ENCODE peak calls at places on chromosomes 1 and 21, in four cellular contexts. G is GM12878, O is GM12891, K is K562. E is an unnamed sample.

GRCh38 chr21:44720170-44720569 is 8.8 kb upstream of the TSPEAR start:
- DNase-seq in G (no peak), O (no peak), K (no peak), E (no peak)

GRCh38 chr1:36366091-36366661 is 19.5 kb downstream of the STK40 start:
- DNase-seq in G (no peak), O (no peak), K (no peak), E (peak; percentile 76)

GRCh38 chr21:17929514-17929913 is 110.4 kb upstream of the C21orf91 start:
- DNase-seq in G (no peak), O (no peak), K (no peak), E (no peak)

GRCh38 chr21:28229811-28230210 is 762.9 kb downstream of the LTN1 start:
- DNase-seq in G (no peak), O (no peak), K (no peak), E (no peak)

GRCh38 chr1:45730075-45730779 is 20.2 kb downstream of the IPP start:
- DNase-seq in G (no peak), O (no peak), K (no peak), E (peak; percentile 42)

GRCh38 chr1:234743866-234744581 is 134.0 kb upstream of the IRF2BP2 start:
- DNase-seq in G (no peak), O (no peak), K (no peak), E (no peak)

GRCh38 chr1:239823852-239824251 is 267.8 kb upstream of the FMN2 start:
- DNase-seq in G (no peak), O (no peak), K (no peak), E (no peak)

GRCh38 chr1:20376880-20377494 is 86.3 kb downstream of the VWA5B1 start:
- DNase-seq in G (no peak), O (peak; percentile 61), K (peak; percentile 75), E (no peak)

GRCh38 chr1:34268311-34269042 is 91.8 kb downstream of the C1orf94 start:
- DNase-seq in G (no peak), O (no peak), K (no peak), E (no peak)

GRCh38 chr1:206738370-206739366 is 31.9 kb upstream of the IL19 start:
- DNase-seq in G (no peak), O (no peak), K (peak; percentile 60), E (peak; percentile 28)

GRCh38 chr1:233360525-233361094 is 33.1 kb downstream of the MAP3K21 start:
- DNase-seq in G (no peak), O (no peak), K (no peak), E (no peak)

GRCh38 chr1:236168716-236169429 is 26.5 kb downstream of the GPR137B start:
- DNase-seq in G (no peak), O (no peak), K (no peak), E (no peak)

GRCh38 chr1:176149939-176150807 is 56.9 kb downstream of the COP1 start:
- DNase-seq in G (no peak), O (no peak), K (no peak), E (no peak)

GRCh38 chr1:94720091-94720793 is 99.9 kb upstream of the SLC44A3 start:
- DNase-seq in G (peak; percentile 60), O (peak; percentile 50), K (no peak), E (peak; percentile 66)

GRCh38 chr1:60898987-60899386 is 183.4 kb upstream of the NFIA start:
- DNase-seq in G (peak; percentile 7), O (peak; percentile 3), K (no peak), E (no peak)

GRCh38 chr1:3403388-3404179 is 50.9 kb upstream of the ARHGEF16 start:
- DNase-seq in G (no peak), O (no peak), K (no peak), E (no peak)

GRCh38 chr1:109959974-109960744 is 24.4 kb upstream of the AHCYL1 start:
- DNase-seq in G (no peak), O (no peak), K (no peak), E (no peak)

GRCh38 chr1:201877877-201878339 is 10.8 kb upstream of the SHISA4 start:
- DNase-seq in G (no peak), O (no peak), K (peak; percentile 60), E (peak; percentile 28)

GRCh38 chr1:172390243-172390619 is 30.3 kb upstream of the C1orf105 start:
- DNase-seq in G (no peak), O (no peak), K (no peak), E (no peak)

GRCh38 chr1:66984491-66984890 is 59.7 kb downstream of the MIER1 start:
- DNase-seq in G (peak; percentile 62), O (no peak), K (no peak), E (no peak)

GRCh38 chr1:23097316-23097715 is 71.3 kb downstream of the LUZP1 start:
- DNase-seq in G (no peak), O (no peak), K (no peak), E (no peak)

GRCh38 chr1:74470262-74470661 is 42.1 kb downstream of the LRRC53 start:
- DNase-seq in G (no peak), O (no peak), K (no peak), E (no peak)

GRCh38 chr1:204560590-204560989 is 44.4 kb downstream of the MDM4 start:
- DNase-seq in G (no peak), O (no peak), K (no peak), E (no peak)

GRCh38 chr1:46248122-46248920 is 758 bp downstream of the RAD54L start:
- DNase-seq in G (no peak), O (peak; percentile 19), K (peak; percentile 74), E (peak; percentile 65)

GRCh38 chr21:20418353-20418752 is 579.9 kb upstream of the NCAM2 start:
- DNase-seq in G (no peak), O (no peak), K (no peak), E (no peak)

GRCh38 chr1:174696026-174696821 is 248.5 kb downstream of the GPR52 start:
- DNase-seq in G (no peak), O (no peak), K (no peak), E (no peak)

GRCh38 chr1:4778056-4778455 is 123.6 kb downstream of the AJAP1 start:
- DNase-seq in G (no peak), O (no peak), K (peak; percentile 50), E (no peak)

GRCh38 chr1:101175474-101175873 is 61.3 kb upstream of the S1PR1 start:
- DNase-seq in G (no peak), O (no peak), K (no peak), E (no peak)

GRCh38 chr1:156063997-156064285 is 3.0 kb downstream of the RAB25 start:
- DNase-seq in G (no peak), O (no peak), K (no peak), E (no peak)

GRCh38 chr1:156064615-156065014 is 3.7 kb downstream of the RAB25 start:
- DNase-seq in G (no peak), O (no peak), K (no peak), E (no peak)

GRCh38 chr1:156065212-156065611 is 4.3 kb downstream of the RAB25 start:
- DNase-seq in G (no peak), O (no peak), K (no peak), E (no peak)

GRCh38 chr1:156062189-156062588 is 1.2 kb downstream of the RAB25 start:
- DNase-seq in G (no peak), O (no peak), K (no peak), E (no peak)

DNA sequence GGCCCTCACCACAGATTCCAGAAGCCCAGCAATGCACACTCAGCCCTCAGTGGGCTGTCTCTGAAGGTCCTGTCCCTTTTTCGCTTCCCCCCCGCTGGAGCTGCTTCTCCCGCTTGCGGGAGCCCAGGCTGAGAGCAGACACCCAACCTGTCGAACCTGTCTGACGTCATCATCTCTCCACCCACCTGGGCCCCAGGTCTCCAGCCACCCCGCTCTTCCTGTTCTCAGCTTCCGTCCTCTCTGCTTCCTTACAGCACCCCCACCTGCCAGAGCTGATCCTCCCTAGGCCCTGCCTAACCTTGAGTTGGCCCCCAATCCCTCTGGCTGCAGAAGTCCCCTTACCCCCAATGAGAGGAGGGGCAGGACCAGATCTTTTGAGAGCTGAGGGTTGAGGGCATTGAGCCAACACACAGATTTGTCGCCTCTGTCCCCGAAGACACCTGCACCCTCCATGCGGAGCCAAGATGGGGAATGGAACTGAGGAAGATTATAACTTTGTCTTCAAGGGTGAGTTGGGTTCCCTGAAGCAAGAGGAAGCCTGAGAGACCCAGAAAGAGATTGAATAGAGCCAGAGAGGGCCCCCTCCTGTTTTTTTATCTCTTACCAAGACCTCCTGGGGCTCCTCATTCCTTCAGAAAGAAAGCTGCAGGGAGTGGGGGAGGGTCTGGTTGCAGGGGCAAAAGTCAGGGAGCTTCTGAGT is at the start of gene RAB25:
- DNase-seq in G (no peak), O (no peak), K (no peak), E (no peak)
- TF ChIP-seq SPI1 in G (no peak), O (no peak), K (no peak), E (no peak)

GRCh38 chr1:114032271-114033218 is 53.3 kb downstream of the OLFML3 start:
- DNase-seq in G (no peak), O (no peak), K (no peak), E (no peak)
- TF ChIP-seq SPI1 in G (no peak), O (no peak), K (no peak), E (no peak)

DNA sequence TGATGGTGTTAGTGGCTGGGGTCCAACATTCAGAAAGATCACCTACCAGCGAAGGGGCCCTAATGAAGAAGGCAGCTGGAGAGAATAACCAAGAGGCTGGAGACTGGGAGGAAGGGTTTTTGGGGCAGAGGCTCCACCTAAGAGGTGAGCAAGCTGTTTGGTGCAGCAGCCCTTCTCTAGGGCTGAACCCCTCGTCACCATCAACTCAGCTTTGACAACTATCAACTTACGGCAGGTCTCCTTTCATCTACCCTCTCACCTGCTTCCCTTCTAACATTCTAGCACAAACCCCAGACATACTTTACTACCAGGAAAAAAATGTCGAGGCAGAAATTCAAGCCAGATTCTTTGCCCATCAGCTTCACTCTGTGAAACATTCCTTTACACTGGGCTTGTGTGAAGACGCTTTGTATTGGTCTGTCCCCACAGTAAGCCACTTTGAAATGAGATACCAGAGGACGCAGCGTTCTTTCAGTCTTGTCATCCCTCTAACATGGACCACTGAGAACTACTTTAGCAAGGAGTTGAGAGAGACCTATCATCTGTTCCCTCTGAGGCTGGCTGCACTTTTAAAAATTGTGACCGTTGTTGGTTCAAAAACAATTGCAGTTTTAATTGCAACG is 84.6 kb downstream of the RAVER2 start:
- DNase-seq in G (no peak), O (no peak), K (no peak), E (no peak)
- TF ChIP-seq SPI1 in G (no peak), O (no peak), K (no peak), E (no peak)

DNA sequence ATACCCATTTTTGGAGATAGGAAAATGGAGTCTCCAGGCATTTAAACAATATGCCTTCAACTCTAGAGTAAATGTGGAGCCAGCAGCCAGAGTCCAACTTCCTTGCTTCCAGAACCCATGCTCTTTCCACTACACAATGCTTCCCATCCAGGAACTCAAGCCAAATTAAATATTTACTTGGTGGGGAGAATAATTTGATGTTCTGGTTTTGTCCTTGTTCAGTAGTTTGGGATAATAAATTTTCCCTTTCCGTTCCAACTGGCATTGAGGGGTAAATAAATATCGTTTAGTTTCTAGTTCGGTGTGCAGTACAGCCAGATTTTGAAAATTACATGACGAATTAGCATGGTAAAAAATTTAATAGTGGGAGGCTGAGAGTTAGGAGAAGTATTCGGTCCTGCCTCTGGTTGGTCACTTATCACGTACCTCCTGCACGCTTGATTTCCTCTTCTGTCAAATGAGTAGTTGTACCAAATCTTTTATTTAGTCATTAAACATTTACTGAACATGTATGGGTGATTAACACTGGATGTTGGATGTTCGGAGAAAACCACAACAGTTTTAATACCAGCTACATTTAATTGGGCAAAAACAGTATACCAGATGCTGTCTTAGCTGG is 66.4 kb downstream of the CACHD1 start:
- DNase-seq in G (no peak), O (no peak), K (no peak), E (no peak)
- TF ChIP-seq SPI1 in G (no peak), O (no peak), K (no peak), E (no peak)

E was measured in HL-60.